ENCODE peak calls at places on chromosomes 1 and 21, in four cellular contexts. X is K562, J is HepG2, I is GM12878. Q is an unnamed sample.

GRCh38 chr1:43277116-43277876 is 7.5 kb downstream of the TMEM125 start:
- DNase-seq in J (no peak), I (no peak), X (no peak), Q (no peak)

GRCh38 chr1:31390071-31390470 is 17.2 kb upstream of the FABP3 start:
- DNase-seq in X (no peak), I (no peak), J (no peak), Q (no peak)

GRCh38 chr1:231778009-231778719 is 151.6 kb downstream of the DISC1 start:
- DNase-seq in J (no peak), X (no peak), I (no peak), Q (no peak)

GRCh38 chr21:46215436-46216131 is 13.0 kb downstream of the LSS start:
- DNase-seq in I (no peak), J (no peak), X (no peak), Q (no peak)

GRCh38 chr21:44444286-44444931 is 10.9 kb upstream of the LRRC3 start:
- DNase-seq in J (peak), X (peak), I (no peak), Q (peak)

GRCh38 chr21:34557261-34557660 is 45.3 kb upstream of the KCNE1 start:
- DNase-seq in I (no peak), J (no peak), X (no peak), Q (no peak)

GRCh38 chr1:161307892-161308638 is 1.7 kb downstream of the MPZ start:
- DNase-seq in X (no peak), J (no peak), I (no peak), Q (no peak)

GRCh38 chr1:19619697-19620384 is 24.3 kb upstream of the NBL1 start:
- DNase-seq in X (no peak), J (peak), I (no peak), Q (no peak)

GRCh38 chr1:40769815-40770214 is 13.8 kb upstream of the KCNQ4 start:
- DNase-seq in J (no peak), X (no peak), I (no peak), Q (no peak)

GRCh38 chr21:44405948-44406872 is 49.1 kb upstream of the LRRC3 start:
- DNase-seq in X (no peak), I (no peak), J (no peak), Q (no peak)

GRCh38 chr1:33029921-33030320 is 6.8 kb downstream of the AK2 start:
- DNase-seq in I (no peak), J (no peak), X (peak), Q (no peak)

GRCh38 chr1:219304227-219305226 is 130.8 kb downstream of the LYPLAL1 start:
- DNase-seq in J (no peak), I (no peak), X (no peak), Q (no peak)

GRCh38 chr1:157983787-157984186 is 9.7 kb upstream of the KIRREL1 start:
- DNase-seq in X (no peak), J (no peak), I (no peak), Q (no peak)

GRCh38 chr1:63326473-63327380 is 4.4 kb downstream of the FOXD3 start:
- DNase-seq in X (no peak), I (no peak), J (no peak), Q (peak)

GRCh38 chr1:10339815-10340214 is 59.0 kb upstream of the PGD start:
- DNase-seq in X (peak), I (no peak), J (no peak), Q (peak)

GRCh38 chr1:81513796-81514354 is 286.9 kb upstream of the ADGRL2 start:
- DNase-seq in I (no peak), X (no peak), J (no peak), Q (no peak)

GRCh38 chr1:211514030-211514754 is 22.2 kb upstream of the RD3 start:
- DNase-seq in X (peak), I (no peak), J (peak), Q (peak)

GRCh38 chr1:153921803-153922075 is 1.0 kb downstream of the GATAD2B start:
- DNase-seq in X (no peak), I (no peak), J (no peak), Q (peak)

GRCh38 chr1:30232288-30232899 is 491.0 kb downstream of the MATN1 start:
- DNase-seq in J (peak), X (peak), I (no peak), Q (peak)

GRCh38 chr1:41314781-41315481 is 46.3 kb upstream of the FOXO6 start:
- DNase-seq in X (no peak), J (no peak), I (no peak), Q (no peak)

GRCh38 chr1:64062941-64063581 is 140.4 kb upstream of the UBE2U start:
- DNase-seq in I (no peak), X (no peak), J (no peak), Q (no peak)

GRCh38 chr21:28818663-28819278 is 173.9 kb downstream of the LTN1 start:
- DNase-seq in I (no peak), J (no peak), X (no peak), Q (no peak)

GRCh38 chr1:172670791-172671190 is 11.9 kb downstream of the FASLG start:
- DNase-seq in J (no peak), I (no peak), X (no peak), Q (no peak)

GRCh38 chr1:235720544-235720943 is 71.0 kb upstream of the GNG4 start:
- DNase-seq in J (no peak), I (no peak), X (no peak), Q (no peak)

GRCh38 chr1:6627841-6628545 is 3.3 kb downstream of the THAP3 start:
- DNase-seq in J (no peak), X (no peak), I (no peak), Q (no peak)

GRCh38 chr1:239053269-239053668 is 333.1 kb upstream of the CHRM3 start:
- DNase-seq in X (no peak), I (no peak), J (no peak), Q (no peak)

GRCh38 chr1:239058190-239058589 is 328.2 kb upstream of the CHRM3 start:
- DNase-seq in I (no peak), J (no peak), X (no peak), Q (no peak)

GRCh38 chr1:239061770-239062169 is 324.6 kb upstream of the CHRM3 start:
- DNase-seq in I (no peak), J (no peak), X (no peak), Q (no peak)

DNA sequence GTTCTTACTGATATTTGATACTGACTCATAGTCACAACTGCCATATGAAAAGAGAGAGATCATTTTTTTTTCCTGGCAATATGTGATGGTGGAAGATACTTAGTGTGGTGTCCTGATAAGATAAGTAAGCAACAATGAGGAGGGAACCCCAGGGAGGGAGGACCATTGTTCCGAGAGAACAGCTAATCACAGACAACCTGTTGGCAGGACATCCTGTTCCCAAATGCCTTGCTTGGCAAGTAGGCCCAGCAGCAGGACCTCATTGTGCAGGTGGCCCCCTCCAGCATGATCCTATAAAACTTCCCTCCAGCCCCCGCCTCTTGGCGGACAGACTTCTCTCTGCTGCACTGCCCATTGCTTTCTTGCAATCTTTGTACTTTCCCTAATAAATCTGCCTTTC is 329.4 kb upstream of the CHRM3 start:
- DNase-seq in J (no peak), X (no peak), I (no peak), Q (no peak)
- TF ChIP-seq FOXK2 in J (no peak), X (no peak), I (no peak), Q (no peak)

GRCh38 chr1:107669996-107670395 is 295.0 kb downstream of the VAV3 start:
- DNase-seq in J (no peak), I (no peak), X (no peak), Q (no peak)
- TF ChIP-seq FOXK2 in J (no peak), I (no peak), X (no peak), Q (no peak)

GRCh38 chr1:8133190-8133589 is 107.1 kb upstream of the ERRFI1 start:
- DNase-seq in X (no peak), I (no peak), J (no peak), Q (no peak)

GRCh38 chr1:8134546-8135235 is 108.6 kb upstream of the ERRFI1 start:
- DNase-seq in J (no peak), I (no peak), X (no peak), Q (no peak)

GRCh38 chr1:8136766-8137165 is 110.7 kb upstream of the ERRFI1 start:
- DNase-seq in I (no peak), X (no peak), J (no peak), Q (no peak)

GRCh38 chr1:8135250-8135649 is 109.1 kb upstream of the ERRFI1 start:
- DNase-seq in I (no peak), X (no peak), J (no peak), Q (no peak)

DNA sequence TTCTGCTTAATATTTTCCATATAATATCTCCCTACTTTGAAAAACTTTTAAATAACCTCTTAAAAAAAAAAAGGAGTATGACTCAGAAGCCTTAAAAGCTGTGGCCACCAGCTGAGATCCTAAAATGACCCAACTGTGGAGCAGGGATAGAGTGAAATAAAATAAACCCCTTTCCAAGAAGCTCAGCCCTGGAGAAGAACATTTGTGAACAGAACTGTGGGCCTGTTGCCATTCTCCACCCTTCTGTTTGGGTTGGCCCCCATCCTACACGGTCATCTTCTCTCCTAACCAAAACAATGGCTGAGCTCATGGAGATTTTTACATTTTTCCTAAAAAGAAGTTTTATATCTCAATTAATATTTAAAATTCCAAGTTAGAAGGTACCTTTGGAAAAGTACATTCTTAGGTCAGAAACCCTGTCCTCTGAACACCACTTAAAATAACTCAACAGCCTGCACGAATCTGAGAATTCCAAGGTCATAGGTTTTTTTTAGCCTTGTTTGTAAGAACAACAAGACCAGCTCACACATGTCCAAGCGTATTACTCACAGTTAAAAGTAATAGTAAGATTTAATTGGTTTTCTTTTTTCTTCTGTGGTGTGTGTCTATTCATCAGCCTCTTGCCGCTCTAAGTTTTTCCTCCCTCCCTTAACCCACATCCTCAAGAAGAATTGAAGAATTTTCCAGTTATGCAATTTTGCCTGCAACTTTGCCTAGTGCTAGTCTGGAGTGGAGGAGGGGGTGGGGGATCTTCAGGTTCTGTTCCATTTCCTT is 107.7 kb upstream of the ERRFI1 start:
- DNase-seq in J (peak), I (no peak), X (no peak), Q (no peak)
- TF ChIP-seq FOXK2 in J (no peak), I (no peak), X (no peak), Q (no peak)

GRCh38 chr1:243470492-243470891 is 214.7 kb downstream of the SDCCAG8 start:
- DNase-seq in I (no peak), X (no peak), J (no peak), Q (no peak)
- TF ChIP-seq FOXK2 in I (no peak), X (no peak), J (no peak), Q (no peak)

GRCh38 chr1:73755649-73756048 is 442.3 kb downstream of the LRRIQ3 start:
- DNase-seq in X (no peak), J (no peak), I (no peak), Q (no peak)
- TF ChIP-seq FOXK2 in X (no peak), J (no peak), I (no peak), Q (no peak)

DNA sequence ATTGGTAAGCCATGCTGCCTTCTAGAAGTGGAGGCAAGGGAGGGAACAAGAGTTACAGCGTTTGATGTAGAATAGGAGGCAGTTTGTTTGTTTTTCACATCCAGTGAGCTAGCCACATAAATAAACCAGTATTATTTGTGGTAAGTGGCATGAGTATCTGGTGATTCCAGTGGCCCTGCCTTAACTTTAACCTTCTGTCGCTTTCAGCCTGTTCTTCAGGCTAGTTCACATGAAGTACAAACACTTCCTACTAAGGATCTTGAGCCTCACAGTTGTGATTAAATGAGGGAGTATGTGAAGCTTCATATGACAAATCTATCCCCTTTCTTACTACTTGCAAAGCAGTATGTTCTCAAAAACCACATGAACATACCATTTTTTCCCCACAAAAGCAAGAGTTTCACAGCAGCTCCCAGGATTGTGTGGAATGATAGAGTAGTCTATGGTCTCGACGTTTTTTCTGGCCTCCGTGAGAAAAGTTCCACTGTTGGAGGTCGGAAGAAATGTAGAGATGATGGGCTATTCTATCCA is 59.5 kb downstream of the PHACTR4 start:
- DNase-seq in I (no peak), X (no peak), J (no peak), Q (no peak)
- TF ChIP-seq FOXK2 in I (no peak), X (no peak), J (no peak), Q (no peak)

GRCh38 chr1:242854466-242854865 is 330.0 kb upstream of the PLD5 start:
- DNase-seq in I (no peak), J (no peak), X (no peak), Q (no peak)
- TF ChIP-seq FOXK2 in I (no peak), J (no peak), X (no peak), Q (no peak)

GRCh38 chr1:198936371-198937083 is 297.7 kb downstream of the PTPRC start:
- DNase-seq in I (no peak), J (no peak), X (no peak), Q (no peak)
- TF ChIP-seq FOXK2 in I (no peak), J (no peak), X (no peak), Q (no peak)